ENCODE peak calls at places on chromosomes 1 and 21, in six cellular contexts. G, V, I, D, T and L are unnamed samples.

GRCh38 chr1:40432644-40433385 is 17.5 kb upstream of the ZFP69B start:
- DNase-seq in D (no peak), I (no peak), V (no peak), G (no peak), T (no peak), L (no peak)

GRCh38 chr1:169003864-169004516 is 102.5 kb upstream of the ATP1B1 start:
- DNase-seq in T (no peak), V (no peak), I (no peak), G (no peak), D (no peak), L (no peak)

GRCh38 chr1:67880056-67880601 is 46.9 kb upstream of the GNG12 start:
- DNase-seq in D (peak; percentile 88), T (peak; percentile 64), G (peak; percentile 58), I (no peak), V (no peak), L (no peak)

GRCh38 chr1:62076286-62076685 is 118.4 kb upstream of the L1TD1 start:
- DNase-seq in I (no peak), T (no peak), V (no peak), G (peak; percentile 19), D (peak; percentile 90), L (peak; percentile 66)

GRCh38 chr1:41868241-41868953 is 50.3 kb downstream of the HIVEP3 start:
- DNase-seq in D (no peak), I (no peak), G (no peak), T (no peak), V (no peak), L (no peak)

GRCh38 chr1:159071970-159072582 is 4.5 kb downstream of the AIM2 start:
- DNase-seq in T (peak; percentile 57), G (peak; percentile 86), I (no peak), D (peak; percentile 76), V (no peak), L (peak; percentile 72)

GRCh38 chr1:1963570-1963969 is 40.0 kb downstream of the CFAP74 start:
- DNase-seq in T (no peak), V (no peak), I (no peak), D (no peak), G (no peak), L (no peak)

GRCh38 chr21:42539931-42540343 is 26.3 kb downstream of the SLC37A1 start:
- DNase-seq in V (no peak), G (peak; percentile 82), T (no peak), D (no peak), I (no peak), L (no peak)

GRCh38 chr1:196698993-196699392 is 47.1 kb downstream of the CFH start:
- DNase-seq in I (no peak), D (peak; percentile 31), T (no peak), G (no peak), V (no peak), L (no peak)

GRCh38 chr1:41448831-41449230 is 35.7 kb downstream of the EDN2 start:
- DNase-seq in G (no peak), V (no peak), I (no peak), D (no peak), T (no peak), L (no peak)

GRCh38 chr1:231600461-231600976 is 26.1 kb upstream of the DISC1 start:
- DNase-seq in I (no peak), G (no peak), D (peak; percentile 35), T (peak; percentile 27), V (no peak), L (no peak)

GRCh38 chr1:240149488-240150094 is 57.9 kb downstream of the FMN2 start:
- DNase-seq in T (no peak), V (no peak), I (peak; percentile 13), D (peak; percentile 41), G (peak; percentile 62), L (no peak)

GRCh38 chr21:32452641-32453040 is 40.1 kb downstream of the EVA1C start:
- DNase-seq in T (no peak), D (no peak), I (no peak), V (no peak), G (no peak), L (no peak)

GRCh38 chr21:46000731-46001641 is 19.4 kb downstream of the COL6A1 start:
- DNase-seq in I (no peak), G (no peak), V (peak; percentile 4), T (no peak), D (no peak), L (no peak)

GRCh38 chr1:112673589-112674439 is 645 bp upstream of the MOV10 start:
- DNase-seq in D (peak; percentile 80), T (peak; percentile 51), I (no peak), G (peak; percentile 65), V (no peak), L (no peak)

GRCh38 chr1:39671793-39672550 is at the start of gene NT5C1A:
- DNase-seq in D (no peak), I (peak; percentile 64), T (no peak), G (no peak), V (no peak), L (no peak)

GRCh38 chr21:36310016-36310415 is 10.0 kb upstream of the MORC3 start:
- DNase-seq in I (no peak), V (no peak), T (no peak), D (no peak), G (no peak), L (no peak)

GRCh38 chr1:173355281-173356031 is 121.7 kb upstream of the PRDX6 start:
- DNase-seq in I (no peak), T (no peak), V (no peak), G (peak; percentile 92), D (peak; percentile 48), L (no peak)

GRCh38 chr1:8740034-8740449 is 77.4 kb downstream of the RERE start:
- DNase-seq in V (no peak), D (peak; percentile 96), T (no peak), G (no peak), I (no peak), L (peak; percentile 52)

GRCh38 chr1:43304287-43304615 is 3.5 kb downstream of the TIE1 start:
- DNase-seq in I (no peak), G (no peak), T (no peak), V (no peak), D (no peak), L (no peak)

GRCh38 chr1:6489799-6490180 is 1.7 kb downstream of the PLEKHG5 start:
- DNase-seq in I (peak; percentile 96), T (no peak), D (peak; percentile 64), V (peak; percentile 59), G (peak; percentile 81), L (no peak)

GRCh38 chr1:17441265-17441992 is 2.0 kb upstream of the RCC2 start:
- DNase-seq in V (no peak), G (peak; percentile 90), T (peak; percentile 47), I (no peak), D (peak; percentile 49), L (peak; percentile 76)

GRCh38 chr1:109240158-109241152 is 8.9 kb upstream of the CELSR2 start:
- DNase-seq in T (no peak), I (no peak), D (peak; percentile 76), G (peak; percentile 32), V (no peak), L (peak; percentile 86)

GRCh38 chr1:117642963-117643362 is 37.1 kb downstream of the TENT5C start:
- DNase-seq in T (no peak), V (no peak), G (peak; percentile 74), D (no peak), I (no peak), L (no peak)

GRCh38 chr1:168893359-168893791 is 164.4 kb upstream of the DPT start:
- DNase-seq in I (no peak), V (no peak), G (no peak), T (no peak), D (no peak), L (peak; percentile 35)